ENCODE peak calls at places on chromosomes 13 and 19, in nine cellular contexts. F is GM23338, A is GM23248, H is HCT116, J is hepatocyte, B is PC-3, D is MM.1S, L is OCI-LY7, G is SK-N-SH. I is an unnamed sample.

GRCh38 chr19:33649919-33650305 is 28.2 kb downstream of the CHST8 start:
- DNase-seq in J (no peak), D (peak; percentile 60), L (no peak), B (no peak), H (no peak), F (no peak), A (no peak), G (no peak), I (no peak)

GRCh38 chr13:51689597-51689996 is 105.3 kb downstream of the WDFY2 start:
- DNase-seq in F (no peak), B (no peak), A (no peak), L (no peak), J (no peak), H (no peak), D (no peak), G (no peak), I (peak; percentile 27)

GRCh38 chr13:51453959-51454703 is 1.3 kb upstream of the INTS6 start:
- DNase-seq in G (peak; percentile 51), L (peak; percentile 55), B (peak; percentile 9), H (no peak), A (peak; percentile 49), D (peak; percentile 7), J (peak; percentile 46), F (peak; percentile 53), I (peak; percentile 35)

GRCh38 chr19:13764821-13765394 is 586 bp downstream of the MRI1 start:
- DNase-seq in D (no peak), B (peak; percentile 23), G (peak; percentile 74), L (no peak), J (peak; percentile 54), H (no peak), F (peak; percentile 58), A (peak; percentile 62), I (peak; percentile 46)

GRCh38 chr13:82657471-82657870 is 1224.8 kb downstream of the SLITRK1 start:
- DNase-seq in H (no peak), D (no peak), B (no peak), J (no peak), L (no peak), A (no peak), G (no peak), F (no peak), I (no peak)

GRCh38 chr13:40813662-40814454 is 24.4 kb downstream of the SLC25A15 start:
- DNase-seq in G (peak; percentile 27), D (peak; percentile 47), B (peak; percentile 53), H (no peak), L (peak; percentile 73), A (peak; percentile 57), F (peak; percentile 78), J (peak; percentile 35), I (peak; percentile 41)

GRCh38 chr13:96544965-96545364 is 449.3 kb downstream of the OXGR1 start:
- DNase-seq in J (no peak), L (no peak), G (no peak), H (no peak), F (no peak), B (peak; percentile 12), A (no peak), D (no peak), I (no peak)

GRCh38 chr13:32448224-32448623 is 20.3 kb upstream of the N4BP2L1 start:
- DNase-seq in F (no peak), G (no peak), L (no peak), B (no peak), H (no peak), D (no peak), J (no peak), A (peak; percentile 23), I (no peak)

GRCh38 chr13:71218960-71219359 is 648.0 kb downstream of the DACH1 start:
- DNase-seq in G (peak; percentile 5), L (peak; percentile 4), A (no peak), J (peak; percentile 48), D (no peak), H (no peak), F (peak; percentile 65), B (peak; percentile 48), I (peak; percentile 68)

DNA sequence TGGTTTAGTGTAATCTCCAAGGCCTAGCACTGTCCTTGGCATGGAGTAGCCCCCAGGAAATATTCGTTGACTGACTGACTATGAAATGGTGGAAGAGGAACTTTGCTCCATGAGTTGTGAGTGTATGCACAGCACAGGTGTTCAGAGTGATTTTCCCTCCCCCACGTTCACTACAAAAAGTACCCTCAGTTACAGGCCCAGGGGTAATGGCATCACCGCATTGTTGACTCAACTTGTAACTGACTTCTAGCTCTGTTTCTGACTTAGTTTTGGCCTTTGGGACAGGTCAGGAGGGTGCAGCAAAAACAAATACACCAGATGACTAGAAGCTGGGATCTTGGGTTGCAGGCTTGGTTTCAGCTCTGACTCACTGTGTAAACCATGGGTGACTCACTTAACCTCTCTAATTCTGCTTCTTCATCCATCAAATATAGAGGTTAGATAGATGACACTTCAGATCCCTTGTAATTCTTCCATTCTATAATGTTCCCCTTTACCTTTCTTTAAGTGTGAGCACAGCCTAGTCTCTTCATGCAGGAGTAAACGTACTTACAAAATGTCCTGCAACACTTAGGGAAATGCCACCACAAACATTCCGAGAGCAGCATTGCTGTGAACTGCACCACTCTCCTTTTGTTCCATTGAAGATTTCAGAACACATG is 229.8 kb downstream of the KCNRG start:
- DNase-seq in H (peak; percentile 79), B (peak; percentile 90), D (no peak), F (no peak), L (peak; percentile 43), G (no peak), A (peak; percentile 88), J (peak; percentile 77), I (no peak)
- TF ChIP-seq EZH2phosphoT487 in H (no peak), B (no peak), D (no peak), F (no peak), L (no peak), G (no peak), A (no peak), J (no peak), I (no peak)

DNA sequence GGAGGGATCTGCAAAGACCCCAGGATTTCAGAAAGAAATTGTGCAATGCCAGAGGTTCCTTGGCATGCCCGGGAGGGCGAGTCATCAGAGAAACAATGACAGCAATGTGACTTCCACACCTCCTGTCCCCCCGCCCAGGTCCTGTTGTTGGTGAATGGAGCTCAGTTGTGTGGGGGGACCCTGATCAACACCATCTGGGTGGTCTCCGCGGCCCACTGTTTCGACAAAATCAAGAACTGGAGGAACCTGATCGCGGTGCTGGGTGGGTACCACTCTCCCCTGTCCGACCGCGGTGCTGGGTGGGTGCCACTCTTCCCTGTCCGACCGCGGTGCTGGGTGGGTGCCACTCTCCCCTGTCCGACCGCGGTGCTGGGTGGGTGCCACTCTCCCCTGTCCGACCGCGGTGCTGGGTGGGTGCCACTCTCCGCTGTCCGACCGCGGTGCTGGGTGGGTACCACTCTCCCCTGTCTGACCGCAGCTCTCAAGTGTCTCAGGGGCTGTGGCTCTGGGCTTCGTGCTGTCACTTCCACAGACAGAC is 5.2 kb upstream of the F10 start:
- DNase-seq in L (no peak), J (no peak), F (no peak), H (no peak), A (peak; percentile 50), B (peak; percentile 7), G (no peak), D (no peak), I (no peak)
- TF ChIP-seq EZH2phosphoT487 in L (no peak), J (no peak), F (no peak), H (no peak), A (no peak), B (no peak), G (no peak), D (no peak), I (no peak)

DNA sequence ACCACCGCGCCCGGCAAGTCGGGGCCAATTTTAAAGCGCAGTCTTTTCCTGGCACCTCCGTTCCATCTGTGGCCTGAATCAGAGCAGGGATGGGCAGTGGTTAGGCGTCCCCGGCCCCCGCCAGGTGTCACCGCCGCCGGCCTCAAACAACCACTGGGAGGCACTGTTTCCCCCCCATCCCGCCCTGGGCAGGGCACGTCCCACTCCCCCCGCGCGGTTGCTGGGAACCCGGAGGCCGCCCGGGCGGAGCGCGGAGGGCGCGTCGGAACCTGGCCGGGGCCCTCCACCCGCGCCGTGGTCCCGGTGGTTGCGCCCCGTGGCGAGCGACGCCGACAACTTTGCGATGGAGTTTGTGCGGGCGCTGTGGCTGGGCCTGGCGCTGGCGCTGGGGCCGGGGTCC is at the start of gene GRIN3B:
- DNase-seq in F (peak; percentile 90), D (peak; percentile 49), A (peak; percentile 77), L (peak; percentile 57), J (peak; percentile 85), B (peak; percentile 75), G (peak; percentile 89), H (peak; percentile 41), I (peak; percentile 90)
- TF ChIP-seq EZH2phosphoT487 in F (no peak), D (no peak), A (peak; percentile 36), L (no peak), J (no peak), B (no peak), G (no peak), H (no peak), I (peak; percentile 62)

GRCh38 chr13:30164141-30164540 is 143.2 kb downstream of the KATNAL1 start:
- DNase-seq in L (no peak), B (no peak), J (no peak), D (no peak), G (no peak), H (no peak), F (no peak), A (no peak), I (no peak)

GRCh38 chr13:30169442-30169841 is 137.9 kb downstream of the KATNAL1 start:
- DNase-seq in H (no peak), A (no peak), F (no peak), B (no peak), D (peak; percentile 10), J (no peak), G (no peak), L (no peak), I (no peak)

GRCh38 chr13:30165071-30165470 is 142.3 kb downstream of the KATNAL1 start:
- DNase-seq in J (no peak), D (no peak), A (no peak), F (no peak), B (no peak), G (no peak), L (no peak), H (no peak), I (no peak)

GRCh38 chr13:30170569-30170968 is 136.8 kb downstream of the KATNAL1 start:
- DNase-seq in D (no peak), J (no peak), L (no peak), G (no peak), H (no peak), A (no peak), F (no peak), B (no peak), I (no peak)

DNA sequence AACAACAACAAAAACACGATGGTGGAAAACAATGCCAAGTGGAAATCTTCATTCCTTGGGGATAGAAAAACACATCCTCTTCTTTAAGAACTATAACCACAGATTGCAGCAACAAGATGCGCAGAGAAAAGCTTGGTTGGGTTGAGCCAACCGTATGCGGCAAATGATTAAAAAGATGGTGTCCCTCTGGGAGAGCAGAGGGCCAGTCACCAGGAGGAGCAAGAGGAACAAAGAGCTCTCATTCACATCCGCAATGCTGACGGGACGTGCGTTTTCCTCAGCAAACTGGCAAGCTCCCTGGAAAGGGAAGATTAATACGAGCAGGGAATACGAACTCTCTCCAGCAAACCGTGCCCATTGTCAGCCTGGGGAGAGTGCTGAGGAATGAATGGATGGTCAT is 141.6 kb downstream of the KATNAL1 start:
- DNase-seq in B (no peak), H (no peak), D (no peak), G (no peak), F (peak; percentile 21), A (peak; percentile 4), J (no peak), L (no peak), I (peak; percentile 64)
- TF ChIP-seq EZH2phosphoT487 in B (no peak), H (no peak), D (no peak), G (no peak), F (no peak), A (no peak), J (no peak), L (no peak), I (no peak)

GRCh38 chr19:47157455-47158321 is 27.1 kb downstream of the SAE1 start:
- DNase-seq in D (peak; percentile 55), J (peak; percentile 26), F (peak; percentile 96), A (peak; percentile 68), B (peak; percentile 49), L (peak; percentile 31), H (no peak), G (no peak), I (peak; percentile 62)
- TF ChIP-seq EZH2phosphoT487 in D (no peak), J (no peak), F (no peak), A (no peak), B (no peak), L (no peak), H (no peak), G (no peak), I (no peak)